ENCODE peak calls at places on chromosomes 6 and 20, in five cellular contexts. One of them, this sample, is unnamed.

GRCh38 chr6:144528605-144529425 is 243.7 kb downstream of the UTRN start:
- DNase-seq in lower lobe of right lung: no peak
- DNase-seq in ovary: no peak
- DNase-seq in astrocyte: peak; percentile 44
- DNase-seq in right atrium auricular region: no peak
- DNase-seq in this sample: peak; percentile 3

GRCh38 chr6:147285087-147285855 is 81.1 kb downstream of the STXBP5 start:
- DNase-seq in ovary: no peak
- DNase-seq in right atrium auricular region: no peak
- DNase-seq in lower lobe of right lung: no peak
- DNase-seq in astrocyte: peak; percentile 50
- DNase-seq in this sample: no peak

GRCh38 chr6:106964099-106964498 is 10.4 kb downstream of the CD24 start:
- DNase-seq in ovary: no peak
- DNase-seq in lower lobe of right lung: no peak
- DNase-seq in right atrium auricular region: no peak
- DNase-seq in astrocyte: no peak
- DNase-seq in this sample: no peak

GRCh38 chr6:145147981-145148380 is 587.3 kb downstream of the EPM2A start:
- DNase-seq in astrocyte: no peak
- DNase-seq in lower lobe of right lung: no peak
- DNase-seq in ovary: no peak
- DNase-seq in right atrium auricular region: no peak
- DNase-seq in this sample: no peak

GRCh38 chr6:158667360-158667981 is 17.6 kb downstream of the SYTL3 start:
- DNase-seq in ovary: no peak
- DNase-seq in right atrium auricular region: peak; percentile 44
- DNase-seq in lower lobe of right lung: no peak
- DNase-seq in astrocyte: no peak
- DNase-seq in this sample: no peak

GRCh38 chr6:18823782-18824386 is 436.7 kb downstream of the RNF144B start:
- DNase-seq in ovary: no peak
- DNase-seq in astrocyte: peak; percentile 0
- DNase-seq in lower lobe of right lung: no peak
- DNase-seq in right atrium auricular region: no peak
- DNase-seq in this sample: peak; percentile 23

GRCh38 chr6:31214516-31214915 is 44.0 kb upstream of the POU5F1 start:
- DNase-seq in lower lobe of right lung: no peak
- DNase-seq in right atrium auricular region: no peak
- DNase-seq in astrocyte: no peak
- DNase-seq in ovary: no peak
- DNase-seq in this sample: peak; percentile 10

GRCh38 chr6:170279426-170279825 is 11.5 kb downstream of the DLL1 start:
- DNase-seq in lower lobe of right lung: no peak
- DNase-seq in ovary: peak; percentile 24
- DNase-seq in astrocyte: no peak
- DNase-seq in right atrium auricular region: no peak
- DNase-seq in this sample: no peak

GRCh38 chr6:128463942-128464341 is 56.5 kb downstream of the PTPRK start:
- DNase-seq in right atrium auricular region: no peak
- DNase-seq in ovary: no peak
- DNase-seq in lower lobe of right lung: no peak
- DNase-seq in astrocyte: peak; percentile 63
- DNase-seq in this sample: peak; percentile 8

GRCh38 chr6:11386323-11386722 is 151.2 kb upstream of the TMEM170B start:
- DNase-seq in ovary: no peak
- DNase-seq in lower lobe of right lung: no peak
- DNase-seq in astrocyte: no peak
- DNase-seq in right atrium auricular region: no peak
- DNase-seq in this sample: no peak

DNA sequence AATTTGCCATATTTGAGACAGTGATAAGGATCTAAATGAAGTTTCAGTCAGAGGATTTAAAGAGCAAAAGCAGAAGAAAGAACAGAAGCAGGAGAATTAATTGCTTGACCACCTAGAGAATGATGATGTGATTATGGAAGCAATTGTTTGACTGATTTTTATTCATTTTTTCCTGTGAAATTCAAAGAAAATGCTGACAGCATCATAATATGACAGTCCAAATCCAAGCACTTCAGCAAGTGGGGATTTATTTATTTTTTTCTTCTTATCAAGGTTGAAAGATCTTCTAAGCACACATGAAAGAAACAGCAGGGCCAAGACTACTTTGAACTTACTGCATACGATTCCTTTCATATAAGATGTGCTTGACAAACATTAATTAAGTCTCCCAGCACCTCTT is 125.2 kb downstream of the BMP2 start:
- DNase-seq in ovary: no peak
- DNase-seq in right atrium auricular region: no peak
- DNase-seq in astrocyte: no peak
- DNase-seq in lower lobe of right lung: no peak
- DNase-seq in this sample: no peak
- H3K27me3 ChIP-seq in ovary: no peaks in the 10 kb centered on the region
- H3K27me3 ChIP-seq in right atrium auricular region: no peaks in the 10 kb centered on the region
- H3K27me3 ChIP-seq in astrocyte: no peaks in the 10 kb centered on the region
- H3K27me3 ChIP-seq in lower lobe of right lung: no peaks in the 10 kb centered on the region
- H3K27me3 ChIP-seq in this sample: no peaks in the 10 kb centered on the region

DNA sequence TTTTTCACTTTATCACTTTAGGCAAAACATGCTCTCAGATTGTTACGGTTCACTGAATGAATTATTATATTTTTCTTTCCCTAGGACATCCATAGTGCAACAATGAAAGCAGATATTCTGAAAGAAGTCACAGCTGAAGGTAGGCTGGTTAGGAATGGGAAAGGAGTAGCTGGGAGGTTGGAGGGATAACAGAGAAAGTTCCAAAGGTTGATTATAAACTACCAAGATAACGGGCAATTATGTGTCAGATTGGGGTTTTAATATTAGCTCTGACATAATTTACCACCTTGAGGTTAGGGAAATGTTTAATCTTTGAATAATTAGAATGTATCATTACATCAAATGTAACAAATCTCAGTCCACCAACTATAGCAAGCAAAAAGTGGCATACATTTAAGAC is 96.5 kb downstream of the HTR1B start:
- DNase-seq in ovary: no peak
- DNase-seq in astrocyte: no peak
- DNase-seq in lower lobe of right lung: no peak
- DNase-seq in right atrium auricular region: no peak
- DNase-seq in this sample: no peak
- H3K4me3 ChIP-seq in ovary: no peak overlapping the region
- H3K4me3 ChIP-seq in astrocyte: no peak overlapping the region
- H3K4me3 ChIP-seq in lower lobe of right lung: no peak overlapping the region
- H3K4me3 ChIP-seq in right atrium auricular region: no peak overlapping the region
- H3K4me3 ChIP-seq in this sample: no peak overlapping the region

GRCh38 chr20:58864346-58864745 is 11.8 kb downstream of the GNAS start:
- DNase-seq in right atrium auricular region: no peak
- DNase-seq in ovary: no peak
- DNase-seq in lower lobe of right lung: no peak
- DNase-seq in astrocyte: no peak
- DNase-seq in this sample: no peak
- H3K27me3 ChIP-seq in right atrium auricular region: no peaks in the 10 kb centered on the region
- H3K27me3 ChIP-seq in ovary: no peaks in the 10 kb centered on the region
- H3K27me3 ChIP-seq in lower lobe of right lung: peaks cover 5% of the 10 kb centered on the region
- H3K27me3 ChIP-seq in astrocyte: peaks cover 25% of the 10 kb centered on the region
- H3K27me3 ChIP-seq in this sample: peaks cover 28% of the 10 kb centered on the region

DNA sequence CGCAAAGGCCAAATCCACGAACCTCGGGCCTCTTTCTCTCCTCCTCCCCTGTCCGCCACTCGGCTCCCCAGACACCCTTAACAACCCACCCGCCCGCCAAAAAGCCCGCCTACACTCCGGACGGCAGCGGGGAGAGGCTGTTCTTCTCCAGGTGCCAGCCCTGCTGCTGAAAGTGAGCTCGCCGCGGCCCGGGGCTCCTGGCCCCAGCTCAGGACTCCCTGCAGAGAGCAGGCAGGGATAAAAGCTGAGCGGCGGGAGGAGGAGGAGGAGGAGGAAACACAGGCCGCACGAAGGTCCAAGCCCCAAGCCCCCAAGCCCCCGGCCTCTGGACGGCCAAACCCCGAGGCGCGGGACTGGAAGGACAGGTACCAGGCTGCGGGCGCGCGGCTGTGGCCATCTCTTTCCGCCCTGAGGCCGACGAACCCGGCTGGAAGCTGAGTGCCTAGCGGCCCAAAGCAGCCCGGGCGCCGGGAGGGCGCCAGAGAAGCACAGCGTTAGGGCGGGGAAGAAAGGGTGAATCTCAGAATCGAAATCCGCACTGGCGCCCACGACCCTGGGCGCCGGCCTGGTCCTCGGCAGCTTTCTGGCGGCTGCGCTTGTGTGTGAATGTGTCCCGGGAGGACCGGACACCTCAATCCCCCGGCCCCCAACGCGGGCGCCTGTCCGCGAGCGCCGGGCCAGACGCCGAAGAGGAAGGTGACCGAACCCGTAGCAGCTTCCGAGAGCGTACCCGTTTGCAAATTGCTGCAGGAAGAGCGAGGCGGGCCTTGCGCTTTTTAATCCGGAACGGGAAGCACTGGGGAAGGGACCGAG is 3.2 kb downstream of the NRN1 start:
- DNase-seq in ovary: no peak
- DNase-seq in astrocyte: no peak
- DNase-seq in lower lobe of right lung: peak; percentile 63
- DNase-seq in right atrium auricular region: no peak
- DNase-seq in this sample: peak; percentile 74
- H3K4me3 ChIP-seq in ovary: peak overlapping the region; percentile 27
- H3K4me3 ChIP-seq in astrocyte: no peak overlapping the region
- H3K4me3 ChIP-seq in lower lobe of right lung: peak overlapping the region; percentile 57
- H3K4me3 ChIP-seq in right atrium auricular region: peak overlapping the region; percentile 31
- H3K4me3 ChIP-seq in this sample: peak overlapping the region; percentile 68

GRCh38 chr20:20366896-20367680 is 816 bp upstream of the INSM1 start:
- DNase-seq in right atrium auricular region: no peak
- DNase-seq in astrocyte: no peak
- DNase-seq in lower lobe of right lung: no peak
- DNase-seq in ovary: no peak
- DNase-seq in this sample: no peak
- H3K27me3 ChIP-seq in right atrium auricular region: peaks cover 69% of the 10 kb centered on the region
- H3K27me3 ChIP-seq in astrocyte: peaks cover 74% of the 10 kb centered on the region
- H3K27me3 ChIP-seq in lower lobe of right lung: peaks cover 83% of the 10 kb centered on the region
- H3K27me3 ChIP-seq in ovary: peaks cover 5% of the 10 kb centered on the region
- H3K27me3 ChIP-seq in this sample: peaks cover 26% of the 10 kb centered on the region

GRCh38 chr20:47070176-47070575 is 175.5 kb downstream of the EYA2 start:
- DNase-seq in ovary: no peak
- DNase-seq in lower lobe of right lung: no peak
- DNase-seq in right atrium auricular region: no peak
- DNase-seq in astrocyte: peak; percentile 53
- DNase-seq in this sample: no peak

GRCh38 chr20:47066484-47067270 is 172.0 kb downstream of the EYA2 start:
- DNase-seq in ovary: no peak
- DNase-seq in right atrium auricular region: no peak
- DNase-seq in lower lobe of right lung: no peak
- DNase-seq in astrocyte: peak; percentile 4
- DNase-seq in this sample: no peak

GRCh38 chr20:47063808-47064207 is 169.2 kb downstream of the EYA2 start:
- DNase-seq in right atrium auricular region: no peak
- DNase-seq in lower lobe of right lung: no peak
- DNase-seq in astrocyte: no peak
- DNase-seq in ovary: no peak
- DNase-seq in this sample: no peak

GRCh38 chr20:47071646-47072185 is 177.1 kb downstream of the EYA2 start:
- DNase-seq in right atrium auricular region: no peak
- DNase-seq in lower lobe of right lung: no peak
- DNase-seq in astrocyte: no peak
- DNase-seq in ovary: no peak
- DNase-seq in this sample: no peak

DNA sequence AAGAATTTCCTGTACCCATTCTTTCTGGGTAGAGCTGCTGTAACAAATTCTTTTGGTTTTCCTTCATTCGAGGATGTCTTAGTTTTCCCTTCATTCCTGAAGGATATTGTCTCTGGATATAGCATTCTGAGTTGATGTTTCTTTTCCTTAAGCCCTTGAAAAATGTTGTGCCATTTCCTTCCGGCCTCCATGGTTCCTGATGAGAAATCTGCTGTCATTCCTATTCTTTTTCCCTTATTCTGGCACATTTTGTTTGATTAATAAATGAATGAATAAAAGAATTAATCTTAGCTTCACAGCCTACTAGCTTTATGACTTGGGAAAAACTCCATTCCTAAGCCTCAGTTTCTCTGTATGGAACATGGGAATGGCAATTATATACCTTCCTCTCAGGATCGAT is 173.1 kb downstream of the EYA2 start:
- DNase-seq in ovary: no peak
- DNase-seq in lower lobe of right lung: no peak
- DNase-seq in astrocyte: no peak
- DNase-seq in right atrium auricular region: no peak
- DNase-seq in this sample: no peak
- H3K4me3 ChIP-seq in ovary: no peak overlapping the region
- H3K4me3 ChIP-seq in lower lobe of right lung: no peak overlapping the region
- H3K4me3 ChIP-seq in astrocyte: no peak overlapping the region
- H3K4me3 ChIP-seq in right atrium auricular region: no peak overlapping the region
- H3K4me3 ChIP-seq in this sample: no peak overlapping the region

GRCh38 chr20:4109587-4109986 is 94.2 kb upstream of the RNF24 start:
- DNase-seq in astrocyte: no peak
- DNase-seq in ovary: no peak
- DNase-seq in lower lobe of right lung: no peak
- DNase-seq in right atrium auricular region: no peak
- DNase-seq in this sample: no peak

GRCh38 chr20:4111440-4112411 is 96.4 kb upstream of the RNF24 start:
- DNase-seq in ovary: no peak
- DNase-seq in right atrium auricular region: no peak
- DNase-seq in lower lobe of right lung: no peak
- DNase-seq in astrocyte: no peak
- DNase-seq in this sample: no peak

GRCh38 chr20:4112490-4113420 is 97.4 kb upstream of the RNF24 start:
- DNase-seq in right atrium auricular region: no peak
- DNase-seq in ovary: peak; percentile 82
- DNase-seq in astrocyte: peak; percentile 63
- DNase-seq in lower lobe of right lung: peak; percentile 57
- DNase-seq in this sample: peak; percentile 61

GRCh38 chr20:4109307-4109564 is 93.9 kb upstream of the RNF24 start:
- DNase-seq in right atrium auricular region: no peak
- DNase-seq in ovary: no peak
- DNase-seq in astrocyte: no peak
- DNase-seq in lower lobe of right lung: no peak
- DNase-seq in this sample: no peak

GRCh38 chr20:4110885-4111284 is 95.5 kb upstream of the RNF24 start:
- DNase-seq in lower lobe of right lung: no peak
- DNase-seq in right atrium auricular region: no peak
- DNase-seq in astrocyte: no peak
- DNase-seq in ovary: no peak
- DNase-seq in this sample: no peak
- H3K27me3 ChIP-seq in lower lobe of right lung: no peaks in the 10 kb centered on the region
- H3K27me3 ChIP-seq in right atrium auricular region: no peaks in the 10 kb centered on the region
- H3K27me3 ChIP-seq in astrocyte: peaks cover 3% of the 10 kb centered on the region
- H3K27me3 ChIP-seq in ovary: no peaks in the 10 kb centered on the region
- H3K27me3 ChIP-seq in this sample: no peaks in the 10 kb centered on the region

GRCh38 chr6:69933239-69933638 is 66.9 kb downstream of the COL19A1 start:
- DNase-seq in ovary: no peak
- DNase-seq in astrocyte: no peak
- DNase-seq in lower lobe of right lung: no peak
- DNase-seq in right atrium auricular region: no peak
- DNase-seq in this sample: peak; percentile 6
- H3K4me3 ChIP-seq in ovary: no peak overlapping the region
- H3K4me3 ChIP-seq in astrocyte: no peak overlapping the region
- H3K4me3 ChIP-seq in lower lobe of right lung: no peak overlapping the region
- H3K4me3 ChIP-seq in right atrium auricular region: no peak overlapping the region
- H3K4me3 ChIP-seq in this sample: no peak overlapping the region